ENCODE peak calls at places on chromosomes 5 and 9, in four cellular contexts. One of them, this sample, is unnamed.

GRCh38 chr9:132840980-132841379 is 37.1 kb downstream of the AK8 start:
- DNase-seq in GM06990: no peak
- DNase-seq in stomach: no peak
- DNase-seq in CD8-positive, alpha-beta T cell: no peak
- DNase-seq in this sample: no peak

GRCh38 chr5:97534166-97534565 is 351.1 kb upstream of the RIOK2 start:
- DNase-seq in GM06990: peak
- DNase-seq in CD8-positive, alpha-beta T cell: no peak
- DNase-seq in stomach: peak
- DNase-seq in this sample: peak

GRCh38 chr5:89342106-89342876 is 459.3 kb upstream of the MEF2C start:
- DNase-seq in stomach: no peak
- DNase-seq in CD8-positive, alpha-beta T cell: no peak
- DNase-seq in GM06990: peak
- DNase-seq in this sample: no peak

GRCh38 chr9:134396825-134397224 is 70.6 kb downstream of the RXRA start:
- DNase-seq in CD8-positive, alpha-beta T cell: no peak
- DNase-seq in stomach: no peak
- DNase-seq in GM06990: peak
- DNase-seq in this sample: no peak

GRCh38 chr5:83900307-83900706 is 179.7 kb upstream of the HAPLN1 start:
- DNase-seq in CD8-positive, alpha-beta T cell: no peak
- DNase-seq in stomach: no peak
- DNase-seq in GM06990: no peak
- DNase-seq in this sample: no peak

GRCh38 chr5:95284512-95285405 is at the start of gene MCTP1:
- DNase-seq in CD8-positive, alpha-beta T cell: no peak
- DNase-seq in GM06990: peak
- DNase-seq in stomach: peak
- DNase-seq in this sample: peak

GRCh38 chr9:133991211-133991921 is 758 bp downstream of the VAV2 start:
- DNase-seq in CD8-positive, alpha-beta T cell: no peak
- DNase-seq in GM06990: no peak
- DNase-seq in stomach: no peak
- DNase-seq in this sample: no peak

GRCh38 chr5:148848378-148849031 is 22.1 kb downstream of the ADRB2 start:
- DNase-seq in stomach: no peak
- DNase-seq in CD8-positive, alpha-beta T cell: no peak
- DNase-seq in GM06990: no peak
- DNase-seq in this sample: no peak

GRCh38 chr5:72241346-72242003 is 78.6 kb downstream of the MRPS27 start:
- DNase-seq in GM06990: no peak
- DNase-seq in stomach: no peak
- DNase-seq in CD8-positive, alpha-beta T cell: no peak
- DNase-seq in this sample: no peak

GRCh38 chr9:101398930-101399640 is 434 bp downstream of the ZNF189 start:
- DNase-seq in stomach: peak
- DNase-seq in GM06990: no peak
- DNase-seq in CD8-positive, alpha-beta T cell: no peak
- DNase-seq in this sample: no peak

GRCh38 chr9:16912197-16912596 is 41.7 kb upstream of the BNC2 start:
- DNase-seq in stomach: no peak
- DNase-seq in CD8-positive, alpha-beta T cell: no peak
- DNase-seq in GM06990: no peak
- DNase-seq in this sample: no peak

GRCh38 chr5:135060021-135060420 is 26.0 kb upstream of the PITX1 start:
- DNase-seq in GM06990: no peak
- DNase-seq in stomach: no peak
- DNase-seq in CD8-positive, alpha-beta T cell: no peak
- DNase-seq in this sample: no peak

GRCh38 chr5:135057233-135057632 is 23.2 kb upstream of the PITX1 start:
- DNase-seq in GM06990: no peak
- DNase-seq in stomach: no peak
- DNase-seq in CD8-positive, alpha-beta T cell: no peak
- DNase-seq in this sample: no peak

GRCh38 chr5:135058326-135058725 is 24.3 kb upstream of the PITX1 start:
- DNase-seq in stomach: no peak
- DNase-seq in CD8-positive, alpha-beta T cell: no peak
- DNase-seq in GM06990: no peak
- DNase-seq in this sample: no peak

GRCh38 chr5:135061001-135061400 is 27.0 kb upstream of the PITX1 start:
- DNase-seq in stomach: no peak
- DNase-seq in GM06990: no peak
- DNase-seq in CD8-positive, alpha-beta T cell: no peak
- DNase-seq in this sample: no peak

DNA sequence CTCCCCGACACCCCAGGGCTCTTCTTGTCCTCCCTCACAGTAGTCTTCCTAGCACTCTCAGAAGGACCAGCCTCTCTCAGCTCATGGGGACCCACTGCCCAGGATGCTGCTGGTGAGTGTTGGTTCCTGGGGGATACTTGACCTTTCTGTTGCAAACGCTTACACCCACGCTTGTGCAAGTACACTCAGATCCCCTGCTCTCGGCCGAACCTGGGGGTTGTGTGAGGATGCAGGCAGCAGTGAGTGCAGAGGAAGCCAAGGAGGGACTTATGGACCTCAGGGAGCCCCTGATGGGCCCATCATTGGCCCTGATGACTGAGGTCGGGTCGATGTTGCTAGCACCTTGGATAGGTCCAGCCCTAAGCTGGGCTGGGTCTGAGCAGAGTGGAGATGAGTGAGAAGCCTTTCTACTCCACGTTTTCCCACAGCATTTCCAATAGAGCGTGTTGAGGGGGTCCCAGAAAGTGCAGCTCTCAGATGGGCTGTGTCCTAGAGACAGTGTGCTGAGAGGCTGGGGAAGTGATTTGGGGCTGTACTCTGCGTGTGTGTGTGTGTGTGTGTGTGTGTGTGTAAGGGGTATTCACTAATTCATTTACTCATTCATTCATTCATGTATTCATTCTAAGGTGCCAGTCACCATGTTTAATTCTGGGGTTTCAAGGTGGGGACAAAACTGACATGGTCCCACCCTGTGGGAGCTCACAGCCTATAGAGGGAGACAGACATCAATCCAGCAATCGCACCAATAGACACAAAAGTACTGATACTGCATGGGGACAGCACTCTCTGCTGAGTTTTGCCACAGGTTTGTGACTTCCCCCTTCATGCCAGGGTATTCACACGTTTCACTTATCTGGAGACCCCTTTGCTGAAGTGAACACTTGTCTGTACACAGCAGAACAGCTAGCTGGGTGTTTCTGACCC is 25.2 kb upstream of the PITX1 start:
- DNase-seq in stomach: no peak
- DNase-seq in CD8-positive, alpha-beta T cell: no peak
- DNase-seq in GM06990: no peak
- DNase-seq in this sample: no peak
- TF ChIP-seq CTCF in stomach: no peak
- TF ChIP-seq CTCF in CD8-positive, alpha-beta T cell: no peak
- TF ChIP-seq CTCF in GM06990: no peak
- TF ChIP-seq CTCF in this sample: no peak

GRCh38 chr5:7894860-7895259 is 25.9 kb downstream of the MTRR start:
- DNase-seq in GM06990: no peak
- DNase-seq in CD8-positive, alpha-beta T cell: no peak
- DNase-seq in stomach: no peak
- DNase-seq in this sample: peak

GRCh38 chr5:7902201-7902600 is 33.3 kb downstream of the MTRR start:
- DNase-seq in stomach: no peak
- DNase-seq in CD8-positive, alpha-beta T cell: no peak
- DNase-seq in GM06990: no peak
- DNase-seq in this sample: no peak

GRCh38 chr5:7894439-7894838 is 25.5 kb downstream of the MTRR start:
- DNase-seq in GM06990: no peak
- DNase-seq in CD8-positive, alpha-beta T cell: no peak
- DNase-seq in stomach: no peak
- DNase-seq in this sample: no peak

GRCh38 chr5:7897014-7897600 is 28.2 kb downstream of the MTRR start:
- DNase-seq in GM06990: no peak
- DNase-seq in stomach: no peak
- DNase-seq in CD8-positive, alpha-beta T cell: no peak
- DNase-seq in this sample: no peak
- TF ChIP-seq CTCF in GM06990: peak
- TF ChIP-seq CTCF in stomach: no peak
- TF ChIP-seq CTCF in CD8-positive, alpha-beta T cell: no peak
- TF ChIP-seq CTCF in this sample: no peak

DNA sequence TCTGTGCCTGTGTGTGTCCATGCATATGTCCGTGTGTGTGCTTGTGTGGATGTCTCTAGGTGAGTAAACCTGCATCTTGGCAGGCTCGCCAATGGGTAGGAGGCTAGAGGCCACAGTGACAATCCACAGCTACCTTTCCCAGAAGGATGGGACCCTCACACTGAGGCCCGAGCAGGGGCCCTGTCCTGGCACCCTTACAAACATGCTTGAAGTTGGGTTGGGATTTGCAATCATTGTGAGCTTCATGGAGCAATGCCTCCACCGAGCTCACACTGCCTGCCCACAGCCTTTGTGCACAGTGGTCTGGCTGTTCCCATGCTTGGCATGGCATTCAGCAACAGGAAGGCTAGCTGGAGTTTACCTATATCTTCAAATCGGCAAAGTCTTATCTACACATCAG is 311.1 kb upstream of the IRX1 start:
- DNase-seq in CD8-positive, alpha-beta T cell: no peak
- DNase-seq in GM06990: no peak
- DNase-seq in stomach: no peak
- DNase-seq in this sample: no peak
- TF ChIP-seq CTCF in CD8-positive, alpha-beta T cell: no peak
- TF ChIP-seq CTCF in GM06990: no peak
- TF ChIP-seq CTCF in stomach: no peak
- TF ChIP-seq CTCF in this sample: no peak

GRCh38 chr9:121023064-121023463 is 27.0 kb downstream of the C5 start:
- DNase-seq in stomach: no peak
- DNase-seq in GM06990: no peak
- DNase-seq in CD8-positive, alpha-beta T cell: no peak
- DNase-seq in this sample: no peak
- TF ChIP-seq CTCF in stomach: no peak
- TF ChIP-seq CTCF in GM06990: no peak
- TF ChIP-seq CTCF in CD8-positive, alpha-beta T cell: no peak
- TF ChIP-seq CTCF in this sample: no peak

This sample was measured in GM13976.